ENCODE peak calls at places on chromosomes 3 and 15, in five cellular contexts. L is HCT116, E is HepG2, I is H1, U is K562. M is an unnamed sample.

GRCh38 chr15:69719527-69719926 is 266.9 kb downstream of the RPLP1 start:
- DNase-seq in L (no peak), E (no peak), I (no peak), U (no peak), M (no peak)

GRCh38 chr3:138468886-138469285 is 34.5 kb downstream of the ESYT3 start:
- DNase-seq in L (no peak), E (no peak), I (peak), U (no peak), M (no peak)

GRCh38 chr3:138078096-138078495 is 37.3 kb downstream of the DZIP1L start:
- DNase-seq in L (peak), E (no peak), I (no peak), U (no peak), M (no peak)

GRCh38 chr3:128482857-128483656 is 9.9 kb downstream of the GATA2 start:
- DNase-seq in L (no peak), E (no peak), I (no peak), U (peak), M (no peak)

GRCh38 chr3:151169700-151170224 is 33.3 kb downstream of the GPR171 start:
- DNase-seq in L (no peak), E (no peak), I (no peak), U (no peak), M (no peak)

GRCh38 chr3:160368804-160369203 is 30.2 kb downstream of the IFT80 start:
- DNase-seq in L (no peak), E (no peak), I (no peak), U (no peak), M (peak)

GRCh38 chr15:68310178-68310810 is 32.7 kb downstream of the FEM1B start:
- DNase-seq in L (no peak), E (no peak), I (peak), U (no peak), M (no peak)

GRCh38 chr3:123447749-123448502 is 964 bp downstream of the ADCY5 start:
- DNase-seq in L (no peak), E (no peak), I (peak), U (peak), M (peak)

GRCh38 chr3:51862886-51863285 is 1.5 kb downstream of the IQCF2 start:
- DNase-seq in L (no peak), E (no peak), I (no peak), U (no peak), M (no peak)

GRCh38 chr15:89034305-89034704 is 54.0 kb upstream of the ABHD2 start:
- DNase-seq in L (peak), E (peak), I (no peak), U (no peak), M (no peak)

GRCh38 chr3:10505050-10505790 is at the start of gene ATP2B2:
- DNase-seq in L (no peak), E (no peak), I (peak), U (no peak), M (no peak)

GRCh38 chr3:154486949-154487348 is 57.0 kb upstream of the GPR149 start:
- DNase-seq in L (no peak), E (no peak), I (no peak), U (no peak), M (no peak)

GRCh38 chr3:140529558-140529957 is 148.3 kb upstream of the TRIM42 start:
- DNase-seq in L (no peak), E (no peak), I (no peak), U (no peak), M (no peak)

GRCh38 chr3:61331937-61332590 is 80.8 kb upstream of the FHIT start:
- DNase-seq in L (no peak), E (no peak), I (no peak), U (no peak), M (no peak)

GRCh38 chr15:79299836-79300235 is 11.1 kb upstream of the TMED3 start:
- DNase-seq in L (no peak), E (no peak), I (no peak), U (no peak), M (no peak)

GRCh38 chr3:147298511-147298982 is 107.8 kb downstream of the ZIC4 start:
- DNase-seq in L (no peak), E (peak), I (no peak), U (no peak), M (no peak)

GRCh38 chr3:133506215-133506901 is 67.1 kb upstream of the CDV3 start:
- DNase-seq in L (no peak), E (no peak), I (no peak), U (no peak), M (no peak)

GRCh38 chr15:84606653-84607120 is 5.9 kb downstream of the ZSCAN2 start:
- DNase-seq in L (no peak), E (peak), I (no peak), U (no peak), M (no peak)

GRCh38 chr3:46674031-46674592 is 19.4 kb downstream of the ALS2CL start:
- DNase-seq in L (no peak), E (peak), I (no peak), U (no peak), M (no peak)

GRCh38 chr15:58139631-58140522 is 1.7 kb downstream of the AQP9 start:
- DNase-seq in L (no peak), E (no peak), I (no peak), U (no peak), M (no peak)

GRCh38 chr3:18070231-18070630 is 327.8 kb upstream of the TBC1D5 start:
- DNase-seq in L (no peak), E (no peak), I (no peak), U (no peak), M (no peak)

GRCh38 chr3:183455064-183455463 is 26.6 kb upstream of the MCF2L2 start:
- DNase-seq in L (no peak), E (peak), I (no peak), U (no peak), M (no peak)

GRCh38 chr3:30638685-30639412 is 32.4 kb downstream of the TGFBR2 start:
- DNase-seq in L (no peak), E (no peak), I (no peak), U (no peak), M (peak)

GRCh38 chr15:95284487-95284886 is 1046.0 kb upstream of the NR2F2 start:
- DNase-seq in L (no peak), E (no peak), I (no peak), U (no peak), M (no peak)

GRCh38 chr3:184808021-184808420 is 3.9 kb upstream of the VPS8 start:
- DNase-seq in L (peak), E (peak), I (peak), U (no peak), M (peak)

GRCh38 chr3:122679467-122680291 is 960 bp upstream of the PARP14 start:
- DNase-seq in L (no peak), E (no peak), I (no peak), U (peak), M (no peak)

GRCh38 chr3:29430558-29430971 is 149.7 kb downstream of the RBMS3 start:
- DNase-seq in L (no peak), E (no peak), I (no peak), U (no peak), M (no peak)

GRCh38 chr3:48410205-48411040 is 19.5 kb downstream of the PLXNB1 start:
- DNase-seq in L (no peak), E (no peak), I (no peak), U (no peak), M (no peak)

GRCh38 chr15:32670624-32671022 is 29.1 kb downstream of the SCG5 start:
- DNase-seq in L (no peak), E (no peak), I (no peak), U (no peak), M (no peak)
- TF ChIP-seq JUND in L (no peak), E (no peak), I (no peak), U (no peak), M (no peak)

DNA sequence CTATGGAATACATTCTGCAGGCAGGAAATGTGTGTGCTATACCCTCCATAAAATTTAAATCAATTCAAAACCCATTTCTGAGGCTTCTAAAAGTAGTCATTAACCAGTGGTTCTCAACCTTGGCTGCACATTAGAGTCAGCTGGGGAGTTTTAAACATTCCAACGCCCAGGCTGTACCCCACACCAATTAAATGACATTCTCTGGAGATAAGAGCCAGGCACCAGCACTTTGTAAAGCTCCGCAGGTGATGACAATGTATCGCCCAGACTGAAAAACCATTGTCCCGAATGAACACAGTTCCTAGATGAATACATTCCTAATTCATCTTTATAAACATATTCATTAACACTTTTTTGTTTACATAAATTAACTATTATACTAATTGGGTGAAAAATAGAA is 110.6 kb upstream of the MB21D2 start:
- DNase-seq in L (no peak), E (no peak), I (no peak), U (no peak), M (no peak)
- TF ChIP-seq JUND in L (no peak), E (no peak), I (no peak), U (no peak), M (no peak)

DNA sequence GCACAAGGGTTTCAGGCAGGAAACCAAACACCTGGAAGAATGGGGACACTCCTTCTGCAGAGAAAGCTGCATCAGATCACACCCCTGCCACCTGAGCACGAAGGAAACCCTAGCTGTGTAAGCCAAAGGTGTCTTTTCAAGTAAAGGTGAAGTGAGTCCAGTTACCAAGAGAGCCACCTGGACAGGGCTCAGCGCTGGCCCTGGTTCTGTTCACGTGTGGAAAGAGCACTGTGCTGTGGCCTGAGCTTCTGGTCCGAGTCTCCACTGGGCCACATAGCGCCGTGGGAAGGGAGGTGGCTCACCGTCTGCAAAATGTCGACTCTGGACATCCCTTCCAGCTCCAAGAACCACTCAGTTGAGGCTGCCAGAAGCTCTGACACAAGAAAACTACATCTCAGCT is 151.1 kb downstream of the ADAMTS17 start:
- DNase-seq in L (no peak), E (no peak), I (no peak), U (no peak), M (no peak)
- TF ChIP-seq JUND in L (no peak), E (no peak), I (no peak), U (no peak), M (no peak)

GRCh38 chr15:45705510-45706473 is 71.0 kb downstream of the SQOR start:
- DNase-seq in L (peak), E (peak), I (peak), U (peak), M (peak)
- TF ChIP-seq JUND in L (no peak), E (no peak), I (no peak), U (peak), M (no peak)

M was measured in T47D.